ENCODE peak calls at places on chromosome 18, in four cellular contexts. R is endothelial cell, W is gastrocnemius medialis, V is bronchial epithelial cell. U is an unnamed sample.

GRCh38 chr18:28834889-28835288 is 658.0 kb upstream of the CDH2 start:
- DNase-seq in W (no peak), V (peak), R (no peak), U (no peak)

GRCh38 chr18:22176622-22177495 is 7.5 kb downstream of the GATA6 start:
- DNase-seq in R (no peak), W (no peak), V (no peak), U (no peak)

GRCh38 chr18:63079114-63079513 is 240.5 kb downstream of the BCL2 start:
- DNase-seq in V (no peak), W (no peak), R (no peak), U (no peak)

GRCh38 chr18:6059551-6059950 is 164.2 kb upstream of the TMEM200C start:
- DNase-seq in V (no peak), R (no peak), W (no peak), U (no peak)

GRCh38 chr18:46152808-46153617 is 48.8 kb downstream of the HAUS1 start:
- DNase-seq in W (peak), V (peak), R (no peak), U (no peak)

GRCh38 chr18:25875574-25875973 is 214.8 kb downstream of the SS18 start:
- DNase-seq in R (no peak), V (no peak), W (no peak), U (no peak)

GRCh38 chr18:53664575-53664974 is 559.9 kb downstream of the MBD2 start:
- DNase-seq in W (no peak), V (no peak), R (no peak), U (no peak)

GRCh38 chr18:79511671-79512301 is 116.1 kb downstream of the NFATC1 start:
- DNase-seq in W (no peak), V (no peak), R (no peak), U (peak)

GRCh38 chr18:24764766-24765165 is 304.3 kb downstream of the HRH4 start:
- DNase-seq in W (no peak), R (no peak), V (no peak), U (no peak)

GRCh38 chr18:22169889-22170420 is 566 bp downstream of the GATA6 start:
- DNase-seq in W (no peak), V (no peak), R (no peak), U (no peak)

GRCh38 chr18:79378416-79379250 is 17.1 kb upstream of the NFATC1 start:
- DNase-seq in V (peak), W (no peak), R (peak), U (no peak)

GRCh38 chr18:35682282-35682867 is 100.8 kb downstream of the GALNT1 start:
- DNase-seq in R (no peak), W (no peak), V (no peak), U (no peak)

GRCh38 chr18:45850021-45850420 is 24.5 kb downstream of the SIGLEC15 start:
- DNase-seq in V (no peak), W (no peak), R (no peak), U (no peak)

GRCh38 chr18:79856119-79857080 is 58.7 kb downstream of the KCNG2 start:
- DNase-seq in V (peak), R (peak), W (no peak), U (no peak)

GRCh38 chr18:24112874-24113615 is 25.8 kb upstream of the CABYR start:
- DNase-seq in R (no peak), W (no peak), V (peak), U (no peak)

GRCh38 chr18:78986018-78986481 is 6.4 kb downstream of the SALL3 start:
- DNase-seq in W (no peak), R (peak), V (peak), U (no peak)

GRCh38 chr18:34632323-34632722 is 77.8 kb upstream of the DTNA start:
- DNase-seq in W (no peak), R (no peak), V (no peak), U (no peak)

GRCh38 chr18:63159590-63159989 is 160.0 kb downstream of the BCL2 start:
- DNase-seq in W (no peak), R (no peak), V (no peak), U (no peak)

GRCh38 chr18:8254664-8255063 is 354.6 kb upstream of the RAB12 start:
- DNase-seq in W (no peak), V (no peak), R (no peak), U (no peak)

GRCh38 chr18:70491734-70492348 is 203.0 kb downstream of the SOCS6 start:
- DNase-seq in V (peak), R (peak), W (no peak), U (no peak)

GRCh38 chr18:21141678-21142422 is 30.2 kb upstream of the ROCK1 start:
- DNase-seq in W (no peak), R (no peak), V (no peak), U (no peak)

GRCh38 chr18:48090021-48090420 is 159.6 kb upstream of the SMAD2 start:
- DNase-seq in W (no peak), V (no peak), R (no peak), U (no peak)

GRCh38 chr18:65659912-65660311 is 90.9 kb upstream of the CDH7 start:
- DNase-seq in W (no peak), R (no peak), V (peak), U (no peak)

GRCh38 chr18:2901405-2901989 is 54.7 kb downstream of the EMILIN2 start:
- DNase-seq in V (no peak), W (no peak), R (no peak), U (no peak)

GRCh38 chr18:13564579-13564978 is 161.8 kb downstream of the FAM210A start:
- DNase-seq in V (no peak), W (no peak), R (no peak), U (no peak)

GRCh38 chr18:43534511-43534910 is 257.2 kb upstream of the SYT4 start:
- DNase-seq in W (no peak), V (peak), R (no peak), U (no peak)

GRCh38 chr18:6203791-6204190 is 210.9 kb downstream of the L3MBTL4 start:
- DNase-seq in R (no peak), W (no peak), V (no peak), U (no peak)

GRCh38 chr18:76752400-76752799 is 70.0 kb upstream of the ZNF236 start:
- DNase-seq in R (no peak), W (no peak), V (peak), U (no peak)

GRCh38 chr18:55328301-55328700 is 259.7 kb downstream of the TCF4 start:
- DNase-seq in W (no peak), R (no peak), V (peak), U (no peak)

GRCh38 chr18:55634545-55634944 is 46.6 kb upstream of the TCF4 start:
- DNase-seq in R (no peak), V (peak), W (no peak), U (no peak)

GRCh38 chr18:68861365-68861764 is 63.5 kb downstream of the CCDC102B start:
- DNase-seq in R (no peak), V (no peak), W (no peak), U (no peak)

GRCh38 chr18:22412502-22412901 is 5.2 kb downstream of the CTAGE1 start:
- DNase-seq in W (no peak), V (no peak), R (no peak), U (no peak)

GRCh38 chr18:52451851-52452250 is 111.9 kb downstream of the DCC start:
- DNase-seq in V (no peak), R (no peak), W (no peak), U (no peak)

GRCh38 chr18:21242141-21243040 is at the start of gene GREB1L:
- DNase-seq in V (peak), R (peak), W (peak), U (no peak)

GRCh38 chr18:24930974-24931373 is 421.0 kb downstream of the ZNF521 start:
- DNase-seq in R (no peak), V (no peak), W (no peak), U (no peak)

GRCh38 chr18:67421666-67422065 is 94.9 kb downstream of the DSEL start:
- DNase-seq in R (no peak), V (peak), W (no peak), U (no peak)

GRCh38 chr18:67428148-67428547 is 88.4 kb downstream of the DSEL start:
- DNase-seq in W (no peak), R (no peak), V (no peak), U (no peak)

GRCh38 chr18:67425724-67426123 is 90.8 kb downstream of the DSEL start:
- DNase-seq in W (no peak), V (peak), R (no peak), U (no peak)

GRCh38 chr18:67428805-67429204 is 87.7 kb downstream of the DSEL start:
- DNase-seq in R (no peak), W (no peak), V (peak), U (no peak)

DNA sequence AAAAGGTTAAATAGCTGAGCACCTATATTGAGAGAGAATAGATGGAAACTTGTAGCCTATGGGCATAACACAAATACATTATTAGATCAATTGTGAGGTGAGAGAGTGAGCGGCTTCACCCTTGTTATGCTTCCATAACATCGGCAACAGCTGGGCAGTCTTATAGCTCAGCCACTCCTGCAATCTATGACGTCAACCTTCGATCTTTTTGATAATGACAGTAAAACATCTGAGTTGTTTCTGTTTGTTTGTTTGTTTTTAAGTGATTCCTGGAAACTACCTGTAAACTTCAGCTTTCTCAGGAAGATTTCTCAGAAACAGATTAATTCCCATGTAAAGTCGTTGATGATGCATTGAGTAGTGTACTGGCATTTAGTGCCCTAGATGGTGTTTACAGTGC is 90.0 kb downstream of the DSEL start:
- DNase-seq in V (no peak), R (no peak), W (no peak), U (no peak)
- TF ChIP-seq CTCF in V (no peak), R (no peak), W (no peak), U (no peak)

GRCh38 chr18:60413944-60414547 is 41.5 kb upstream of the MC4R start:
- DNase-seq in R (peak), V (peak), W (no peak), U (no peak)

DNA sequence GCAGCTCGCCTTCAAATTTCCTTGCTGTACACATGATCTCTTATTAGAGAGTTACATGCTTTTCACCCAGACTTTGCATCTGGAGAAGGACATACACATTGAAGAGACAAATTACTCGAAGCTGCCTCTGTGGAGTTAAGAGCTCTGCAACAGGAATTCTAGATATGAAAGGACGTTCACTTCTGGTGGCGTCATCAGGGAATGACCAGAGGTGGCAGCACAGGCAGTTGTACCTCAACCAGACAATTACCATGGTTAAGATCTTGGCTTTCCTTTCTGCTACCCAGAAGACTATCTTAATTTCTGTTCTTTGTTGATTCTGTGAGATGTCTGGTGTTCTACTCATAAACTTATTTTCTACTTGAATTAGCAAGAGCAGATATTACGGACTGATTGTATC is 39.1 kb upstream of the MC4R start:
- DNase-seq in V (peak), W (no peak), R (peak), U (no peak)
- TF ChIP-seq CTCF in V (peak), W (no peak), R (no peak), U (peak)

GRCh38 chr18:59096098-59096779 is 43.4 kb upstream of the SEC11C start:
- DNase-seq in W (no peak), V (no peak), R (no peak), U (no peak)
- TF ChIP-seq CTCF in W (no peak), V (no peak), R (no peak), U (no peak)

DNA sequence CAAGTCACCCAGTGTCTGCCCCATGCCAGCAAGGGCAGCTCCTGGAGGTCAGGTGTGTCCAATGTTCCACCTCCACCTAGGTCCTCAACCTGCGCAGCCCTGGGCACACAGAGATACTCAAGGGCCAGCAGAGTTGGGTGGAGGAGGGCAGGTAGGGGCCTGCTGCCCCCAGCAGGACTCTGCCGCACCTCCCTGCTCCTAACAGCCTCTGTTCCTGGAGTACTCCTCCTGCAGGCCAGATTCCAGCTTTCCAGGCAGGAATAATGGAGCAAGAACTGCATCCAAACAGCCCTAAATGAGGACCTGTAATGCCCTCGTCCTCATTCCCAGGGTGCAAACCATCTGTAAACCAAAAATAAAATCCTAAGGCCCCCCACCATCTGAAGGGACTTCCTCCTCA is 44.4 kb upstream of the ACAA2 start:
- DNase-seq in W (no peak), R (no peak), V (no peak), U (no peak)
- TF ChIP-seq CTCF in W (no peak), R (no peak), V (no peak), U (peak)

GRCh38 chr18:56709463-56709862 is 58.3 kb downstream of the WDR7 start:
- DNase-seq in R (no peak), V (peak), W (no peak), U (no peak)
- TF ChIP-seq CTCF in R (no peak), V (peak), W (no peak), U (peak)

DNA sequence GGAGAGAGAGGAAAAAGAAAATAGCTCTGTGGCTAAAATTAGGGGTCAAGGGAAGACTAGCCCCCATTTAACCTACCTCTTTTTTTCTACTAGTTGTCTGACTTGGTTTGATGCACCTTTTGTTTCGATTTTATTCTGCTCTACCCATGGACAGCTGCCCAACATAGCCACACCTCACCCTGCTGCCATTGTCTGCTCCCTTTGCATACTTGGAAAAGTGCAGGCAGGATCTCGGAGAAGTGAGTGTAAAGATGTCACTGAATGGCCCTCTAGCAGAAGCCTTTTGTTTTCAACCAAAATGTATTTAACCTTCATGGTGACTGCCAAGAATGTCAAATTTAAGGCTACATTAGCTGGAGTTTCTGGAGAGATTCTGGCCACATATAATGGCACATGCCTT is 62.9 kb downstream of the SETBP1 start:
- DNase-seq in V (no peak), W (no peak), R (no peak), U (no peak)
- TF ChIP-seq CTCF in V (no peak), W (no peak), R (no peak), U (no peak)

DNA sequence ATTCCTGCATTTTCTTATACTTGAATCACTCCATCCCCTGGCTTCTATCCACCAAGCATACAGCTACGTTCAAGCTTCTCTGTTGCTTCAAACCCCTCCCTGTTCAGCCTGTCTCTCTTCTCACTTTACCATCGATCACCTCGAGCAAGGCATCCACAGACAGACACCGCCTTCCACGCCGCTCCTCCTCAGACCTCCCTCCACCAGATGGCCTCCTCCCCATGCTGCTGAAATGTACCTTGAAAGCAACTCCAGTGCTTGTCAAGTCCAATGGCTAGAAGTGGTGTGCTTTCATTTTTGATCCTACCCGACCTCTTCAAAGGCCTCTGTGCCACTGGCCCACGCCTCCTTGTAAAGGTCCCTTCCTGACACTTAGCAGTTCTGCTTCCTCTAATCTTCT is 131.3 kb upstream of the ACAA2 start:
- DNase-seq in V (no peak), R (no peak), W (no peak), U (no peak)
- TF ChIP-seq CTCF in V (no peak), R (no peak), W (no peak), U (peak)

GRCh38 chr18:50819027-50819726 is 639 bp downstream of the MRO start:
- DNase-seq in R (peak), V (peak), W (peak), U (no peak)
- TF ChIP-seq CTCF in R (no peak), V (no peak), W (no peak), U (no peak)

GRCh38 chr18:32074206-32074605 is 17.5 kb upstream of the RNF138 start:
- DNase-seq in V (no peak), W (no peak), R (no peak), U (no peak)
- TF ChIP-seq CTCF in V (no peak), W (no peak), R (no peak), U (no peak)

GRCh38 chr18:74351354-74351753 is 35.7 kb downstream of the C18orf63 start:
- DNase-seq in W (no peak), R (no peak), V (peak), U (no peak)

GRCh38 chr18:74356959-74357358 is 41.3 kb downstream of the C18orf63 start:
- DNase-seq in W (no peak), V (no peak), R (no peak), U (no peak)

DNA sequence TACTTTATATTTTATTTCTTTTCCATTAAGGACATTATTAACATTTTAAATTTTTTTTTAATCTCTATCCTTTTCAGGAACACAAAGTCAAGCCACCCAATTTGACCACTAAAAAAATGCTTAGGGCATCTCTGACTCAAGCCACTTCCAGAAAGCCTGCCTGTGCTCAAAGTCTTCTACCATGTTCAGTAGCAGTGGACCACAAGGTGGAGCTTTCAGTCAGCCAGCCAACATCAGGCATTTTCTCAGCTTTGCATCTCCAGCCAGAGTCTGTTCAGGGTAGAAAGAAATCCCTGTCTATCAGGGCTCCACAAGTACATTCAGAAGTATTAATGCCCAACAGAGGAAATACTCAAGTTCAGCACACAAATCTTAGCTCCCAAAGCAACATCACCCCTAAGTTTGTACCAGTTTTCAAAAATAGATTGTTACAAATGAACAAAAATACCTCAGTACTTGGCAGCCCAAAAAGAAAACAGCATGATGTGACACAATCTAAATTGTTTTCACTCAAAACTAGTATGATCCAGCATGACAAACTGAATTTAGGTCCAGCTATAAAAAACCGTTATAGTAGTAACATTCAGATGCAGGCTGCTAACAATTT is 37.6 kb downstream of the C18orf63 start:
- DNase-seq in W (peak), R (peak), V (peak), U (no peak)
- TF ChIP-seq CTCF in W (peak), R (peak), V (peak), U (peak)

U was measured in chondrocyte.